ENCODE peak calls at places on chromosomes 11 and 22, in eight cellular contexts. K is ovary, B is lower lobe of right lung, O is hepatocyte, D is right atrium auricular region, P is MM.1S, L is cardiac muscle cell, Q is IMR-90. A is an unnamed sample.

GRCh38 chr11:130465259-130465658 is 16.8 kb downstream of the ADAMTS15 start:
- DNase-seq in K (no peak), B (no peak), O (no peak), D (no peak), P (no peak), L (no peak), Q (peak), A (no peak)

GRCh38 chr11:119450590-119450989 is 27.6 kb upstream of the THY1 start:
- DNase-seq in K (no peak), B (no peak), O (no peak), D (no peak), P (no peak), L (no peak), Q (peak), A (no peak)

GRCh38 chr11:9267680-9268079 is 2.5 kb upstream of the DENND5A start:
- DNase-seq in K (no peak), B (no peak), O (no peak), D (no peak), P (no peak), L (no peak), Q (no peak), A (no peak)

GRCh38 chr11:1405186-1406020 is 15.7 kb downstream of the BRSK2 start:
- DNase-seq in K (no peak), B (no peak), O (no peak), D (no peak), P (no peak), L (no peak), Q (no peak), A (no peak)

GRCh38 chr22:37295213-37295886 is 13.0 kb downstream of the CYTH4 start:
- DNase-seq in K (no peak), B (no peak), O (no peak), D (no peak), P (no peak), L (no peak), Q (no peak), A (no peak)

GRCh38 chr11:114684636-114685035 is 6.3 kb downstream of the NXPE2 start:
- DNase-seq in K (no peak), B (no peak), O (no peak), D (no peak), P (no peak), L (no peak), Q (no peak), A (no peak)

GRCh38 chr11:19232910-19233503 is 7.7 kb downstream of the E2F8 start:
- DNase-seq in K (no peak), B (no peak), O (no peak), D (no peak), P (no peak), L (no peak), Q (peak), A (peak)

GRCh38 chr11:65855927-65856363 is 2.0 kb downstream of the CFL1 start:
- DNase-seq in K (no peak), B (no peak), O (peak), D (no peak), P (no peak), L (no peak), Q (no peak), A (no peak)

GRCh38 chr11:122883682-122883981 is 1.1 kb downstream of the JHY start:
- DNase-seq in K (no peak), B (no peak), O (no peak), D (no peak), P (no peak), L (no peak), Q (no peak), A (no peak)

GRCh38 chr22:37036655-37037377 is 14.7 kb upstream of the KCTD17 start:
- DNase-seq in K (no peak), B (no peak), O (no peak), D (no peak), P (no peak), L (no peak), Q (no peak), A (no peak)

GRCh38 chr11:42311504-42311903 is 852.1 kb upstream of the LRRC4C start:
- DNase-seq in K (no peak), B (no peak), O (no peak), D (no peak), P (no peak), L (no peak), Q (no peak), A (no peak)

GRCh38 chr22:20904008-20904979 is 12.9 kb upstream of the CRKL start:
- DNase-seq in K (no peak), B (no peak), O (peak), D (peak), P (no peak), L (no peak), Q (peak), A (peak)

GRCh38 chr11:5937868-5938602 is 4.0 kb upstream of the OR56A3 start:
- DNase-seq in K (no peak), B (no peak), O (no peak), D (no peak), P (no peak), L (no peak), Q (no peak), A (no peak)

GRCh38 chr11:1568451-1568911 is 3.6 kb downstream of the DUSP8 start:
- DNase-seq in K (peak), B (no peak), O (no peak), D (no peak), P (no peak), L (no peak), Q (no peak), A (no peak)

GRCh38 chr11:64609436-64610047 is 18.5 kb downstream of the SLC22A12 start:
- DNase-seq in K (no peak), B (no peak), O (no peak), D (no peak), P (no peak), L (no peak), Q (no peak), A (no peak)

GRCh38 chr11:14860511-14860910 is 31.5 kb downstream of the CYP2R1 start:
- DNase-seq in K (no peak), B (no peak), O (no peak), D (no peak), P (no peak), L (no peak), Q (no peak), A (no peak)

GRCh38 chr11:112834277-112834755 is 126.9 kb upstream of the NCAM1 start:
- DNase-seq in K (no peak), B (no peak), O (peak), D (no peak), P (no peak), L (peak), Q (no peak), A (no peak)

GRCh38 chr11:69588270-69588669 is 52.7 kb upstream of the CCND1 start:
- DNase-seq in K (no peak), B (no peak), O (no peak), D (no peak), P (no peak), L (no peak), Q (peak), A (peak)

GRCh38 chr22:48144318-48144717 is 1381.9 kb downstream of the TBC1D22A start:
- DNase-seq in K (no peak), B (no peak), O (no peak), D (no peak), P (no peak), L (no peak), Q (no peak), A (no peak)

GRCh38 chr22:44625421-44625760 is 76.6 kb upstream of the PRR5 start:
- DNase-seq in K (no peak), B (no peak), O (no peak), D (no peak), P (no peak), L (no peak), Q (no peak), A (no peak)

GRCh38 chr22:22770280-22770871 is 117.2 kb upstream of the IGLL5 start:
- DNase-seq in K (peak), B (no peak), O (peak), D (peak), P (no peak), L (no peak), Q (no peak), A (peak)

GRCh38 chr22:46966846-46967245 is 204.4 kb downstream of the TBC1D22A start:
- DNase-seq in K (no peak), B (no peak), O (no peak), D (no peak), P (no peak), L (no peak), Q (no peak), A (no peak)

GRCh38 chr11:102603576-102603975 is 21.6 kb downstream of the MMP20 start:
- DNase-seq in K (no peak), B (no peak), O (no peak), D (no peak), P (no peak), L (no peak), Q (peak), A (no peak)

GRCh38 chr11:65802841-65803240 is 16.0 kb downstream of the OVOL1 start:
- DNase-seq in K (no peak), B (no peak), O (peak), D (no peak), P (peak), L (no peak), Q (no peak), A (no peak)

GRCh38 chr11:128860571-128861361 is 6.3 kb downstream of the KCNJ1 start:
- DNase-seq in K (no peak), B (no peak), O (no peak), D (no peak), P (peak), L (no peak), Q (peak), A (no peak)

GRCh38 chr11:43837879-43838278 is 42.8 kb upstream of the ALKBH3 start:
- DNase-seq in K (no peak), B (no peak), O (no peak), D (no peak), P (no peak), L (no peak), Q (no peak), A (no peak)

GRCh38 chr11:113698515-113698914 is 7.6 kb downstream of the TMPRSS5 start:
- DNase-seq in K (no peak), B (no peak), O (no peak), D (no peak), P (no peak), L (peak), Q (no peak), A (no peak)

GRCh38 chr22:34055525-34056200 is 135.4 kb upstream of the LARGE1 start:
- DNase-seq in K (no peak), B (no peak), O (peak), D (no peak), P (peak), L (peak), Q (no peak), A (no peak)

GRCh38 chr22:25908755-25909154 is 166.8 kb downstream of the MYO18B start:
- DNase-seq in K (no peak), B (no peak), O (no peak), D (no peak), P (no peak), L (no peak), Q (no peak), A (no peak)

GRCh38 chr11:74559110-74559933 is 33.1 kb upstream of the POLD3 start:
- DNase-seq in K (no peak), B (no peak), O (no peak), D (no peak), P (no peak), L (no peak), Q (peak), A (no peak)

GRCh38 chr11:9802291-9802861 is 138.5 kb downstream of the SWAP70 start:
- DNase-seq in K (no peak), B (no peak), O (peak), D (no peak), P (no peak), L (no peak), Q (peak), A (peak)

GRCh38 chr11:72026029-72026428 is 27.3 kb downstream of the IL18BP start:
- DNase-seq in K (no peak), B (no peak), O (no peak), D (no peak), P (no peak), L (no peak), Q (no peak), A (no peak)

GRCh38 chr11:127023991-127024390 is 23.4 kb upstream of the KIRREL3 start:
- DNase-seq in K (no peak), B (no peak), O (no peak), D (no peak), P (no peak), L (no peak), Q (no peak), A (no peak)

GRCh38 chr22:26484360-26484706 is 656 bp downstream of the SRRD start:
- DNase-seq in K (no peak), B (no peak), O (no peak), D (no peak), P (peak), L (no peak), Q (peak), A (no peak)

GRCh38 chr11:64843971-64844329 is 503 bp downstream of the CDC42BPG start:
- DNase-seq in K (no peak), B (no peak), O (no peak), D (no peak), P (no peak), L (no peak), Q (no peak), A (peak)

DNA sequence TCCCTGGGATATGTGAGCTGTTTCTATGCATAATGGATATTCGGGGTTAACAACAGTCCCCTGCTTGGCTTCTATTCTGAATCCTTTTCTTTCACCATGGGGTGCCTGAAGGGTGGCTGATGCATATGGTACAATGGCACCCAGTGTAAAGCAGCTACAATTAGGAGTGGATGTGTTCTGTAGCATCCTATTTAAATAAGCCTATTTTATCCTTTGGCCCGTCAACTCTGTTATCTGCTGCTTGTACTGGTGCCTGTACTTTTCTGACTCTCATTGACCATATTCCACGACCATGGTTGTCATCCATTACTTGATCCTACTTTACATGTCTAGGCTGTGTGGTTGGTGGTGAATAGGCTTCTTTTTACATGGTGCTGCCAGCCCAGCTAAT is 1.3 kb downstream of the TUG1 start:
- DNase-seq in K (no peak), B (no peak), O (no peak), D (no peak), P (no peak), L (no peak), Q (no peak), A (no peak)
- H3K27ac ChIP-seq in K (no peak), B (no peak), O (peak), D (no peak), P (no peak), L (no peak), Q (peak), A (no peak)

DNA sequence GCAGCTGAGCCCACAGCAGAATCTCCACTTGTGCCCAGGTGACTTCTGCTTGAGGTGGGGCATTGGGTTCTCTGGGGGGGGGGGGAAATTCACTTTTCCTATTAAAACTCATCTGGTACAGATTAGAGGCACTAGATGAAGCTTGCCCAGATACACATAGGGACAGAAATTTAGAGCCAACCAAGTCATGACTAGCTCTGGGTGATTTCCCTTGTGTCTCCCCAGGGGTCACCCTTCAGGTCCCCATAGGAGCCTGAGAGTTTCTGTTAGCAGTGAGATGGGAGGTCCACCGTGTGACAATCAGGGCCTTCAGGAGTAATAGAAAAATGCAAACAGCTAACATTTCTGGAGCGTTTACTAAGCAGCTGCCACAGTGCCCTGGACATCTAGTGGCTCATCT is 77.0 kb downstream of the NAT10 start:
- DNase-seq in K (no peak), B (no peak), O (no peak), D (no peak), P (no peak), L (no peak), Q (no peak), A (no peak)
- TF ChIP-seq CTCF in K (no peak), B (no peak), O (no peak), D (no peak), P (no peak), L (no peak), Q (no peak), A (no peak)

DNA sequence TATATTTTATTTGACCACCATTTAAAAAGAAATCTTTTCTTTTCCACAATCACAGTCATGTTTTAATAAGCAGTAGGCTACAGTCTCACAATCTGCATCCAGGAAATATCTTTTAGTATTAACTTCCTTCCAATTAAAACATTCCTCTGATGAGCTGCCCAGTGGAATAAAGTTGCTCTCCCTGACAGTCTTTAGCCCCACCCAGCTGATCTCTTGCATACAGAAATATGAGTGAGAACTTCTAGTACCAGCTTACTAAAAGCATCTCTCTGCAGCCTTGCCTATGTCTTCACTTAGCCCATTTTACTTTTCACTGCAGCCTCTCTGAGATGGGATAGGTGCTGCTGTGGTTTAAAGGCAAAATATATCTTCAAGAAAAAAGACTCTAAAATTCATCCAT is 143.4 kb upstream of the ANO3 start:
- DNase-seq in K (no peak), B (no peak), O (no peak), D (no peak), P (no peak), L (no peak), Q (peak), A (no peak)
- H3K27ac ChIP-seq in K (no peak), B (no peak), O (no peak), D (no peak), P (no peak), L (no peak), Q (peak), A (no peak)

GRCh38 chr22:19432092-19432844 is at the start of gene MRPL40:
- DNase-seq in K (peak), B (peak), O (peak), D (peak), P (peak), L (peak), Q (peak), A (peak)
- TF ChIP-seq CTCF in K (no peak), B (no peak), O (no peak), D (no peak), P (no peak), L (peak), Q (peak), A (no peak)

GRCh38 chr22:28464179-28464578 is 215.5 kb downstream of the TTC28 start:
- DNase-seq in K (no peak), B (no peak), O (no peak), D (no peak), P (no peak), L (no peak), Q (no peak), A (no peak)

DNA sequence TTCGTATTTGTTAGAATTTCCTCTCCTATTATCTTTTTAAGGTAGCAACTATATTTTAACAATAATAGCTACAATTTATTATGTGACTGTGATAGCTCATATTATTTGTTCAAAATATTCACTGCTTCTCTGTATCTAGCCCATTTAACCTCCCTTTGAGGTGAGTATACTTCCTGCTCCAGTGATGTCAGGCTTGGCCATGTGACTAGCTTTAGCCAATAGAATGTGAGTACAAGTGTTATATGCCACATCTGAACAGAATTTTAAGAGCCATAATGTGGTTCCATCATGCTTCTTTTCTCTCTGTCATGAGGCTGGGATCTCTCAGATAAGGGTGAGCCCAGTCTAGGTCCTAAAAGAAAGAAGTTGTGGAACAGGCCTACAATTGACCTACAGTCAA is 217.6 kb downstream of the TTC28 start:
- DNase-seq in K (no peak), B (no peak), O (no peak), D (no peak), P (no peak), L (no peak), Q (no peak), A (no peak)
- H3K27ac ChIP-seq in K (no peak), B (no peak), O (no peak), D (no peak), P (no peak), L (no peak), Q (no peak), A (no peak)

GRCh38 chr22:49514656-49515055 is 313.0 kb downstream of the BRD1 start:
- DNase-seq in K (no peak), B (no peak), O (no peak), D (no peak), P (no peak), L (no peak), Q (no peak), A (no peak)
- TF ChIP-seq CTCF in K (no peak), B (no peak), O (no peak), D (no peak), P (no peak), L (no peak), Q (no peak), A (no peak)

GRCh38 chr11:68125164-68125563 is 4.0 kb upstream of the CHKA start:
- DNase-seq in K (no peak), B (no peak), O (no peak), D (no peak), P (no peak), L (no peak), Q (no peak), A (no peak)
- H3K27ac ChIP-seq in K (peak), B (no peak), O (no peak), D (peak), P (no peak), L (peak), Q (no peak), A (no peak)

GRCh38 chr11:106386519-106386918 is 309.1 kb downstream of the AASDHPPT start:
- DNase-seq in K (no peak), B (no peak), O (no peak), D (no peak), P (no peak), L (no peak), Q (no peak), A (no peak)

GRCh38 chr11:106390078-106390477 is 312.6 kb downstream of the AASDHPPT start:
- DNase-seq in K (no peak), B (no peak), O (no peak), D (no peak), P (no peak), L (no peak), Q (no peak), A (no peak)

GRCh38 chr11:106384429-106384828 is 307.0 kb downstream of the AASDHPPT start:
- DNase-seq in K (no peak), B (no peak), O (no peak), D (no peak), P (no peak), L (no peak), Q (no peak), A (no peak)

GRCh38 chr11:106391771-106392412 is 314.4 kb downstream of the AASDHPPT start:
- DNase-seq in K (no peak), B (no peak), O (no peak), D (no peak), P (no peak), L (no peak), Q (peak), A (peak)

GRCh38 chr11:106389096-106389495 is 311.6 kb downstream of the AASDHPPT start:
- DNase-seq in K (no peak), B (no peak), O (peak), D (no peak), P (no peak), L (no peak), Q (peak), A (peak)
- TF ChIP-seq CTCF in K (no peak), B (no peak), O (no peak), D (no peak), P (no peak), L (no peak), Q (no peak), A (no peak)

GRCh38 chr22:41022470-41023298 is 69.7 kb upstream of the EP300 start:
- DNase-seq in K (peak), B (peak), O (peak), D (peak), P (peak), L (peak), Q (peak), A (peak)

GRCh38 chr22:41021039-41021654 is 70.0 kb downstream of the RBX1 start:
- DNase-seq in K (peak), B (peak), O (peak), D (no peak), P (peak), L (no peak), Q (no peak), A (peak)

GRCh38 chr22:41028841-41029240 is 63.6 kb upstream of the EP300 start:
- DNase-seq in K (no peak), B (no peak), O (peak), D (no peak), P (no peak), L (no peak), Q (peak), A (peak)

GRCh38 chr22:41021655-41022454 is 70.5 kb upstream of the EP300 start:
- DNase-seq in K (peak), B (peak), O (peak), D (peak), P (peak), L (peak), Q (peak), A (peak)

DNA sequence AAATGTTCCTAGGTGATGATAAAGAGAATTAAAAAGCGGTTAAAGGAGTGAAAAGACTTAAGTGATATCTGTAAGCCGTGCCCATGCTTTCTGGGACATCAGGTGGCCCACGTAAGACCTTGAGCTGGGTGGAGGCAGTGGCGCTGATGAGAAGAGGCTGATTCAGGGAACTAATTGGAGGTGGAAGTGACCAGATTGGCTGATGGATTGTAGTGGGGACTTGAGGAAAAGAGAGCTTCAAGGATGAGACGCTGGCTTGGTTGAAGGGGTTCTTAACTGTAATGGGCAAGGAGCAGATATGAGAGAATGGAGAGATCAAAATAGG is 69.1 kb upstream of the EP300 start:
- DNase-seq in K (no peak), B (no peak), O (no peak), D (no peak), P (no peak), L (no peak), Q (no peak), A (no peak)
- H3K27ac ChIP-seq in K (no peak), B (peak), O (peak), D (peak), P (no peak), L (peak), Q (peak), A (no peak)